ENCODE peak calls at places on chromosome 1, in six cellular contexts. Z is mesenteric fat pad, X is AG09309, R is caudate nucleus, E is ACHN, F is Caki2. O is an unnamed sample.

GRCh38 chr1:6481820-6482471 is 9.5 kb downstream of the PLEKHG5 start:
- DNase-seq in X (no peak), Z (no peak), R (no peak), E (no peak), F (no peak), O (no peak)

GRCh38 chr1:156195853-156196252 is 1.9 kb downstream of the SLC25A44 start:
- DNase-seq in Z (peak), F (no peak), E (no peak), R (no peak), X (no peak), O (no peak)

GRCh38 chr1:203464226-203464625 is 11.4 kb upstream of the PRELP start:
- DNase-seq in X (no peak), F (no peak), E (no peak), Z (no peak), R (no peak), O (no peak)

GRCh38 chr1:227920896-227921295 is 26.8 kb downstream of the WNT9A start:
- DNase-seq in R (no peak), X (no peak), E (no peak), F (no peak), Z (no peak), O (no peak)

GRCh38 chr1:115118596-115118995 is 29.3 kb upstream of the TSPAN2 start:
- DNase-seq in E (no peak), Z (no peak), R (no peak), F (no peak), X (no peak), O (no peak)

GRCh38 chr1:95927061-95927460 is 693.1 kb downstream of the RWDD3 start:
- DNase-seq in E (no peak), R (no peak), Z (no peak), F (peak), X (no peak), O (no peak)

GRCh38 chr1:93685918-93686317 is 4.3 kb upstream of the BCAR3 start:
- DNase-seq in X (no peak), E (no peak), R (no peak), F (no peak), Z (no peak), O (no peak)

GRCh38 chr1:2196901-2197638 is 2.5 kb upstream of the FAAP20 start:
- DNase-seq in R (no peak), Z (no peak), E (no peak), X (no peak), F (no peak), O (no peak)

GRCh38 chr1:112904071-112904830 is 51.7 kb downstream of the SLC16A1 start:
- DNase-seq in R (no peak), Z (no peak), F (peak), E (peak), X (peak), O (peak)